ENCODE peak calls at places on chromosomes 3 and 15, in seven cellular contexts. One of them, this sample, is unnamed.

GRCh38 chr3:61632568-61633175 is 71.3 kb downstream of the PTPRG start:
- DNase-seq in A549: no peak
- DNase-seq in tibial nerve: no peak
- DNase-seq in CD8-positive, alpha-beta T cell: no peak
- DNase-seq in neural progenitor cell: no peak
- DNase-seq in fibroblast of pulmonary artery: peak; percentile 28
- DNase-seq in lower lobe of right lung: no peak
- DNase-seq in this sample: no peak

GRCh38 chr3:42651248-42652091 is 2.0 kb upstream of the ZBTB47 start:
- DNase-seq in A549: no peak
- DNase-seq in tibial nerve: no peak
- DNase-seq in CD8-positive, alpha-beta T cell: no peak
- DNase-seq in neural progenitor cell: no peak
- DNase-seq in fibroblast of pulmonary artery: peak; percentile 52
- DNase-seq in lower lobe of right lung: no peak
- DNase-seq in this sample: no peak

GRCh38 chr3:17213102-17213501 is 328.3 kb downstream of the PLCL2 start:
- DNase-seq in A549: no peak
- DNase-seq in tibial nerve: no peak
- DNase-seq in CD8-positive, alpha-beta T cell: no peak
- DNase-seq in neural progenitor cell: no peak
- DNase-seq in fibroblast of pulmonary artery: peak; percentile 51
- DNase-seq in lower lobe of right lung: no peak
- DNase-seq in this sample: no peak

GRCh38 chr3:141011511-141012262 is 39.5 kb upstream of the SPSB4 start:
- DNase-seq in A549: peak; percentile 18
- DNase-seq in tibial nerve: peak; percentile 45
- DNase-seq in CD8-positive, alpha-beta T cell: peak; percentile 64
- DNase-seq in neural progenitor cell: peak; percentile 92
- DNase-seq in fibroblast of pulmonary artery: peak; percentile 62
- DNase-seq in lower lobe of right lung: peak; percentile 84
- DNase-seq in this sample: peak; percentile 78

GRCh38 chr15:97425596-97425995 is 534.9 kb upstream of the ARRDC4 start:
- DNase-seq in A549: no peak
- DNase-seq in tibial nerve: no peak
- DNase-seq in CD8-positive, alpha-beta T cell: no peak
- DNase-seq in neural progenitor cell: no peak
- DNase-seq in fibroblast of pulmonary artery: no peak
- DNase-seq in lower lobe of right lung: no peak
- DNase-seq in this sample: no peak

GRCh38 chr3:130529816-130530215 is 12.8 kb downstream of the COL6A6 start:
- DNase-seq in A549: no peak
- DNase-seq in tibial nerve: no peak
- DNase-seq in CD8-positive, alpha-beta T cell: no peak
- DNase-seq in neural progenitor cell: no peak
- DNase-seq in fibroblast of pulmonary artery: no peak
- DNase-seq in lower lobe of right lung: no peak
- DNase-seq in this sample: no peak

GRCh38 chr3:47780727-47781325 is 867 bp downstream of the SMARCC1 start:
- DNase-seq in A549: no peak
- DNase-seq in tibial nerve: no peak
- DNase-seq in CD8-positive, alpha-beta T cell: no peak
- DNase-seq in neural progenitor cell: no peak
- DNase-seq in fibroblast of pulmonary artery: peak; percentile 23
- DNase-seq in lower lobe of right lung: no peak
- DNase-seq in this sample: no peak

GRCh38 chr3:123431007-123431657 is 17.8 kb downstream of the ADCY5 start:
- DNase-seq in A549: no peak
- DNase-seq in tibial nerve: no peak
- DNase-seq in CD8-positive, alpha-beta T cell: no peak
- DNase-seq in neural progenitor cell: no peak
- DNase-seq in fibroblast of pulmonary artery: no peak
- DNase-seq in lower lobe of right lung: no peak
- DNase-seq in this sample: no peak

GRCh38 chr3:194756460-194757355 is 71.0 kb downstream of the FAM43A start:
- DNase-seq in A549: no peak
- DNase-seq in tibial nerve: no peak
- DNase-seq in CD8-positive, alpha-beta T cell: no peak
- DNase-seq in neural progenitor cell: no peak
- DNase-seq in fibroblast of pulmonary artery: no peak
- DNase-seq in lower lobe of right lung: no peak
- DNase-seq in this sample: no peak

GRCh38 chr15:64749999-64750657 is 25.3 kb downstream of the RBPMS2 start:
- DNase-seq in A549: peak; percentile 38
- DNase-seq in tibial nerve: no peak
- DNase-seq in CD8-positive, alpha-beta T cell: no peak
- DNase-seq in neural progenitor cell: peak; percentile 88
- DNase-seq in fibroblast of pulmonary artery: peak; percentile 39
- DNase-seq in lower lobe of right lung: no peak
- DNase-seq in this sample: no peak

GRCh38 chr3:56547486-56547885 is 9.5 kb upstream of the CCDC66 start:
- DNase-seq in A549: no peak
- DNase-seq in tibial nerve: no peak
- DNase-seq in CD8-positive, alpha-beta T cell: no peak
- DNase-seq in neural progenitor cell: no peak
- DNase-seq in fibroblast of pulmonary artery: peak; percentile 17
- DNase-seq in lower lobe of right lung: no peak
- DNase-seq in this sample: no peak

DNA sequence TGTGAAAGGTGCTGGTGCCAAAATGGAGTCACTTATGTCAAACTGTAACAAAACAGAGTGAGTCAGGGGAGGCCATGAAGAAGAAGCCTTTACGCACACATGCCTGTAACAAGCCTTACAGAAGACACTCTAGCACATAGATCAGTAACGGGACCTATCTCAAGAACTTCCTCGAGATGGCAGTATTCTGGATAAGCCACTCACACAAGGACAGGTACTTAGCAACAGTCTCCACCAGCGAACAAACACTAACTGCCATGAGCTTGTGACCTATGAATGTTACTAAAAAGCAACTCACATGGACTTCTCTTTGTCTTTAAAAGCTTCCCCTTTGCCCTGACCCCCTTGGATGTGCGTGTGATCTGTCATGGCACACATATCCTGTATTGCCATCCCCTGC is 235.1 kb downstream of the CD47 start:
- DNase-seq in A549: peak; percentile 16
- DNase-seq in tibial nerve: no peak
- DNase-seq in CD8-positive, alpha-beta T cell: no peak
- DNase-seq in neural progenitor cell: peak; percentile 25
- DNase-seq in fibroblast of pulmonary artery: peak; percentile 51
- DNase-seq in lower lobe of right lung: no peak
- DNase-seq in this sample: no peak
- TF ChIP-seq CTCF in A549: peak; percentile 35
- TF ChIP-seq CTCF in tibial nerve: no peak
- TF ChIP-seq CTCF in CD8-positive, alpha-beta T cell: no peak
- TF ChIP-seq CTCF in neural progenitor cell: peak; percentile 39
- TF ChIP-seq CTCF in fibroblast of pulmonary artery: peak; percentile 35
- TF ChIP-seq CTCF in lower lobe of right lung: peak; percentile 9
- TF ChIP-seq CTCF in this sample: peak; percentile 38

GRCh38 chr3:179506792-179507191 is 55.5 kb upstream of the GNB4 start:
- DNase-seq in A549: no peak
- DNase-seq in tibial nerve: no peak
- DNase-seq in CD8-positive, alpha-beta T cell: no peak
- DNase-seq in neural progenitor cell: no peak
- DNase-seq in fibroblast of pulmonary artery: no peak
- DNase-seq in lower lobe of right lung: no peak
- DNase-seq in this sample: no peak

GRCh38 chr3:179504371-179504770 is 53.1 kb upstream of the GNB4 start:
- DNase-seq in A549: no peak
- DNase-seq in tibial nerve: no peak
- DNase-seq in CD8-positive, alpha-beta T cell: no peak
- DNase-seq in neural progenitor cell: no peak
- DNase-seq in fibroblast of pulmonary artery: no peak
- DNase-seq in lower lobe of right lung: no peak
- DNase-seq in this sample: no peak

GRCh38 chr3:179503152-179503551 is 51.9 kb upstream of the GNB4 start:
- DNase-seq in A549: no peak
- DNase-seq in tibial nerve: no peak
- DNase-seq in CD8-positive, alpha-beta T cell: no peak
- DNase-seq in neural progenitor cell: no peak
- DNase-seq in fibroblast of pulmonary artery: no peak
- DNase-seq in lower lobe of right lung: no peak
- DNase-seq in this sample: no peak

DNA sequence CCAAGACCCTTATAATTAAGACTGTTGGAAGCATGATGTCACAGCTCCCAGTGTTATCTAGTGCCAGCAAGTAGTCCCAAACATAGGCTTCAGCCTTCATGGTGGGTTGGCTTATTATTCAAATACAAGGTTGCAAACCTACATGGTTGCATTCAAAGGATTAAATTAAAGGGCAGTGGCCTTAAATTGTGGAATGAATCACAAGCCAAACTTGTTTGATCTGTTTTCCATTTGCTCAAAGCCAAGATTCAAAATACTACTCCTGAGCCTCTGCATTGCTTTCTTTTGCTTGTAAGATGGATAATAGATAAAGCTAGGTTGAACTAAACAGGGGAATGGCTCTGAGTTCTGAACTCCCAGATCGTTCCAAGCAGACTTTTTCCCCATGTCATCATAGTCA is 52.4 kb upstream of the GNB4 start:
- DNase-seq in A549: no peak
- DNase-seq in tibial nerve: no peak
- DNase-seq in CD8-positive, alpha-beta T cell: no peak
- DNase-seq in neural progenitor cell: no peak
- DNase-seq in fibroblast of pulmonary artery: no peak
- DNase-seq in lower lobe of right lung: no peak
- DNase-seq in this sample: no peak
- TF ChIP-seq CTCF in A549: no peak
- TF ChIP-seq CTCF in tibial nerve: no peak
- TF ChIP-seq CTCF in CD8-positive, alpha-beta T cell: no peak
- TF ChIP-seq CTCF in neural progenitor cell: no peak
- TF ChIP-seq CTCF in fibroblast of pulmonary artery: no peak
- TF ChIP-seq CTCF in lower lobe of right lung: no peak
- TF ChIP-seq CTCF in this sample: no peak

DNA sequence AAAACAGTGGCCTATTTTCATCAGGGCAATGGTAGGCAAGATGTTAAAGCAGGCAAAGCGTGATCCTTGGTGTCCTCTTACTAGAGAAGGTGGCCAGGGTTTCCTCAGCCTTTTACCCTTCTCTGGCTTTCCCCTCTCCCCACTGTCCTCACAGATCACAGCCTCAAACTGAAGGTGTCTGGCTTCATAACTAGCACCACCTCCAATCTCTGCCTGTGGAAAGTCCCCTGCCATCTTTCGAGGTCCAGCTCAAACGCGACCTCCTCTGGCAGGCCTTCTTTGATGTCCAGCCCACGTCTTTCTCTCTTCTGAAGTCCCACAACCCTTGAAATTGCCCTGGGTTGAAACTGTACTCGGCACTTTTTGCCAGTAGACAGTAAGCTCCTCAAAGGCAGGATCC is 35.9 kb downstream of the CYP19A1 start:
- DNase-seq in A549: no peak
- DNase-seq in tibial nerve: no peak
- DNase-seq in CD8-positive, alpha-beta T cell: no peak
- DNase-seq in neural progenitor cell: no peak
- DNase-seq in fibroblast of pulmonary artery: no peak
- DNase-seq in lower lobe of right lung: no peak
- DNase-seq in this sample: no peak
- TF ChIP-seq CTCF in A549: no peak
- TF ChIP-seq CTCF in tibial nerve: no peak
- TF ChIP-seq CTCF in CD8-positive, alpha-beta T cell: no peak
- TF ChIP-seq CTCF in neural progenitor cell: no peak
- TF ChIP-seq CTCF in fibroblast of pulmonary artery: no peak
- TF ChIP-seq CTCF in lower lobe of right lung: no peak
- TF ChIP-seq CTCF in this sample: no peak

DNA sequence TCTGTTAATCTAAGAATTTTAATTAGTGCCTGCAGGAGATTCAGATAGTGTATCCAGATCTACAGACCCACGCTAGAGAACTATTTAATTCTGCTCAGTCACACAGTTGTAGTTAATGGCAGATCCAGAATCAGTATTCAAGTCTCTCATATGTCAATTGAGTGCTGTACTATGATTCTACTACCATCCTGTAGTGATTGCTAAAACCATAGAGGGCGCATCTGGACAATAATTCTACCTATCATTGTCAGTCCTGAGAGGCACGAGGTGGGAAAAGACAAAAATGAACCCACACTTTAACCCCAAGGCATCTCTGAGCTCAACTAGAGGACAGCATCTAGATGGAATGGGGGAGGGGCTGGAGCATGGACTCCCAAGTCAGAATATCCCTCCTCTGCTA is 22.7 kb downstream of the DHX36 start:
- DNase-seq in A549: no peak
- DNase-seq in tibial nerve: no peak
- DNase-seq in CD8-positive, alpha-beta T cell: no peak
- DNase-seq in neural progenitor cell: no peak
- DNase-seq in fibroblast of pulmonary artery: no peak
- DNase-seq in lower lobe of right lung: no peak
- DNase-seq in this sample: no peak
- TF ChIP-seq CTCF in A549: no peak
- TF ChIP-seq CTCF in tibial nerve: no peak
- TF ChIP-seq CTCF in CD8-positive, alpha-beta T cell: no peak
- TF ChIP-seq CTCF in neural progenitor cell: peak; percentile 4
- TF ChIP-seq CTCF in fibroblast of pulmonary artery: no peak
- TF ChIP-seq CTCF in lower lobe of right lung: no peak
- TF ChIP-seq CTCF in this sample: no peak

This sample was measured in progenitor cell of endocrine pancreas.